ENCODE peak calls at places on chromosomes 11 and 22, in six cellular contexts. F, T, H, B, A and W are unnamed samples.

GRCh38 chr22:42286205-42286604 is 15.8 kb upstream of the TCF20 start:
- DNase-seq in F (no peak), A (no peak), B (no peak), T (peak), H (no peak), W (no peak)

GRCh38 chr11:64246874-64247728 is at the start of gene PPP1R14B:
- DNase-seq in B (peak), H (peak), T (peak), F (peak), A (peak), W (peak)

GRCh38 chr22:20624161-20624616 is 116.8 kb downstream of the MED15 start:
- DNase-seq in B (no peak), T (no peak), H (no peak), A (peak), F (no peak), W (no peak)

GRCh38 chr11:46554205-46555162 is 39.3 kb downstream of the AMBRA1 start:
- DNase-seq in B (no peak), H (peak), A (peak), F (peak), T (no peak), W (no peak)

GRCh38 chr11:6927030-6927617 is 898 bp downstream of the ZNF215 start:
- DNase-seq in F (no peak), H (no peak), B (no peak), A (peak), T (peak), W (no peak)

GRCh38 chr11:134792044-134792443 is 380.0 kb upstream of the B3GAT1 start:
- DNase-seq in H (no peak), A (no peak), T (no peak), F (no peak), B (no peak), W (no peak)

GRCh38 chr11:70901951-70902521 is 350.3 kb downstream of the SHANK2 start:
- DNase-seq in T (no peak), F (no peak), B (peak), H (no peak), A (peak), W (no peak)

GRCh38 chr11:73439002-73439843 is 63.0 kb downstream of the RELT start:
- DNase-seq in F (no peak), H (no peak), B (no peak), A (peak), T (no peak), W (no peak)

GRCh38 chr11:75174781-75175370 is 24.0 kb downstream of the SLCO2B1 start:
- DNase-seq in T (peak), A (peak), B (no peak), F (no peak), H (no peak), W (no peak)

GRCh38 chr22:47259990-47260389 is 497.5 kb downstream of the TBC1D22A start:
- DNase-seq in F (no peak), B (no peak), T (peak), H (no peak), A (no peak), W (no peak)

GRCh38 chr11:97641988-97642387 is 1252.2 kb downstream of the JRKL start:
- DNase-seq in F (no peak), H (no peak), A (no peak), B (no peak), T (no peak), W (no peak)

GRCh38 chr11:124801014-124801413 is 808 bp upstream of the MSANTD2 start:
- DNase-seq in T (no peak), H (no peak), B (no peak), F (no peak), A (peak), W (no peak)

GRCh38 chr22:37105154-37105553 is 4.4 kb downstream of the TMPRSS6 start:
- DNase-seq in H (no peak), T (no peak), A (no peak), B (no peak), F (no peak), W (no peak)

GRCh38 chr11:5684627-5685362 is at the start of gene TRIM5:
- DNase-seq in B (peak), T (peak), F (peak), A (peak), H (peak), W (peak)

GRCh38 chr11:87081358-87081757 is 43.6 kb downstream of the TMEM135 start:
- DNase-seq in B (no peak), T (no peak), F (no peak), A (no peak), H (no peak), W (no peak)

DNA sequence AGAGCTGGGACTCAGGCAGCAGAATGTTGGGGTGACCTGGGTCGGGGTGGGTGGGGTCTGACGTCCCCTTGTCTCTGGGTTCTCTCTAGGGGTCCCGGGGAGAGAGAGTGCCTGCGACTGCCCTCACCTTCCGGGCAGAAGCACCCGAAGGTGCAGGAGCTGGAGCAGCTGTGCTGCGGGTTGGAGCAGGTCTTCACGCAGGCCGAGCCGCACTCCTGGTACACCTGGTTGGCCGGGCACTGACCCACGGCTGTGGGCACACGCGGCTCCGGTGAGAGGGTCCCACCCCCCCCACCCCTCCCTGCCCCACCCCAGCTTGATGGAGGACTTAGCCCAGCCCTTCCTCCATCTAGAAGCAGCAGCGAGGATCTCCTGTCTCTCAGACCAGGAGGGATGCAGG is 6.4 kb downstream of the MUC6 start:
- DNase-seq in T (no peak), H (no peak), A (no peak), B (no peak), F (no peak), W (no peak)
- H3K27ac ChIP-seq in T (no peak), H (no peak), A (no peak), B (no peak), F (no peak), W (no peak)

GRCh38 chr11:13149991-13150390 is 127.6 kb upstream of the BMAL1 start:
- DNase-seq in T (no peak), F (no peak), A (no peak), H (no peak), B (no peak), W (no peak)
- H3K27ac ChIP-seq in T (no peak), F (peak), A (no peak), H (no peak), B (no peak), W (no peak)

GRCh38 chr11:65591939-65592814 is 3.4 kb downstream of the KCNK7 start:
- DNase-seq in T (no peak), F (no peak), H (no peak), A (no peak), B (peak), W (no peak)
- H3K27ac ChIP-seq in T (no peak), F (no peak), H (no peak), A (no peak), B (peak), W (peak)

DNA sequence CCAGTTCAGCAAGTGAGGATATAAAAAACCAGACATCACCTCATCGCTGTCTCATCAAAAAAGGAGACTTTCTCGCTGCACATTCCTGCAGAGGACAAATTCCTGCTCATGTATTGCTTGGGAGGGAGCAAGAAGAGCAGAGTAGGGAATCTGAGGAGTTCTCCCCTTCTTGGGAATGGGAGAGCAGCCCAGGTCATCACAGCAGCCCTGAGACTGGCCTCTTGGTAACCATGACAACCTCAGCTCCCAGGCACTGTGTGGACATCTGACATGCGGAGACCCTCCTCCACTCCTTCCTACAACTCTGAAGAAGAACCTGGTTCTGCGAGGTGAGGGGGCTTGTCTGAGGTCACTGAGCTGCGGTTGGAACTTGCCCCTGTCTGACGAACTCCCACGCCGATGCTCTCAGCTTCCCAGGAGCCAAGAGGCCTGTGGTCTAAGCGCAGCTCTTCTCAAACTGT is 17.9 kb downstream of the RFPL1 start:
- DNase-seq in A (peak), B (no peak), H (no peak), T (no peak), F (no peak), W (no peak)
- H3K27ac ChIP-seq in A (no peak), B (no peak), H (no peak), T (no peak), F (no peak), W (no peak)